ENCODE peak calls at places on chromosomes 16 and 17, in six cellular contexts. One of them, this sample, is unnamed.

GRCh38 chr16:83903739-83904138 is 4.8 kb downstream of the MLYCD start:
- DNase-seq in uterus: no peak
- DNase-seq in mucosa of descending colon: no peak
- DNase-seq in IMR-90: peak
- DNase-seq in Karpas-422: no peak
- DNase-seq in choroid plexus epithelial cell: peak
- DNase-seq in this sample: peak

GRCh38 chr16:27253526-27253930 is 15.0 kb downstream of the NSMCE1 start:
- DNase-seq in uterus: no peak
- DNase-seq in mucosa of descending colon: no peak
- DNase-seq in IMR-90: peak
- DNase-seq in Karpas-422: no peak
- DNase-seq in choroid plexus epithelial cell: peak
- DNase-seq in this sample: peak

GRCh38 chr17:42675984-42676423 is 790 bp downstream of the PLEKHH3 start:
- DNase-seq in uterus: peak
- DNase-seq in mucosa of descending colon: peak
- DNase-seq in IMR-90: peak
- DNase-seq in Karpas-422: no peak
- DNase-seq in choroid plexus epithelial cell: peak
- DNase-seq in this sample: peak

GRCh38 chr16:22328081-22328725 is 31.0 kb downstream of the POLR3E start:
- DNase-seq in uterus: no peak
- DNase-seq in mucosa of descending colon: no peak
- DNase-seq in IMR-90: no peak
- DNase-seq in Karpas-422: no peak
- DNase-seq in choroid plexus epithelial cell: no peak
- DNase-seq in this sample: no peak

GRCh38 chr16:83552193-83552592 is 255.6 kb upstream of the HSBP1 start:
- DNase-seq in uterus: no peak
- DNase-seq in mucosa of descending colon: no peak
- DNase-seq in IMR-90: peak
- DNase-seq in Karpas-422: no peak
- DNase-seq in choroid plexus epithelial cell: peak
- DNase-seq in this sample: no peak

GRCh38 chr16:65756163-65756562 is 610.3 kb upstream of the CDH5 start:
- DNase-seq in uterus: no peak
- DNase-seq in mucosa of descending colon: no peak
- DNase-seq in IMR-90: no peak
- DNase-seq in Karpas-422: no peak
- DNase-seq in choroid plexus epithelial cell: no peak
- DNase-seq in this sample: no peak

GRCh38 chr17:49687878-49688491 is 10.1 kb upstream of the SPOP start:
- DNase-seq in uterus: no peak
- DNase-seq in mucosa of descending colon: no peak
- DNase-seq in IMR-90: peak
- DNase-seq in Karpas-422: no peak
- DNase-seq in choroid plexus epithelial cell: peak
- DNase-seq in this sample: peak

GRCh38 chr17:45722161-45722560 is 62.0 kb upstream of the CRHR1 start:
- DNase-seq in uterus: no peak
- DNase-seq in mucosa of descending colon: no peak
- DNase-seq in IMR-90: peak
- DNase-seq in Karpas-422: no peak
- DNase-seq in choroid plexus epithelial cell: peak
- DNase-seq in this sample: no peak

GRCh38 chr17:4497101-4497824 is 1.4 kb upstream of the SPNS2 start:
- DNase-seq in uterus: no peak
- DNase-seq in mucosa of descending colon: no peak
- DNase-seq in IMR-90: peak
- DNase-seq in Karpas-422: no peak
- DNase-seq in choroid plexus epithelial cell: no peak
- DNase-seq in this sample: peak

GRCh38 chr16:24836836-24837235 is 8.9 kb upstream of the SLC5A11 start:
- DNase-seq in uterus: no peak
- DNase-seq in mucosa of descending colon: no peak
- DNase-seq in IMR-90: no peak
- DNase-seq in Karpas-422: no peak
- DNase-seq in choroid plexus epithelial cell: no peak
- DNase-seq in this sample: no peak

GRCh38 chr16:25060920-25061319 is 45.8 kb upstream of the ARHGAP17 start:
- DNase-seq in uterus: no peak
- DNase-seq in mucosa of descending colon: no peak
- DNase-seq in IMR-90: peak
- DNase-seq in Karpas-422: peak
- DNase-seq in choroid plexus epithelial cell: peak
- DNase-seq in this sample: no peak

GRCh38 chr16:19717781-19718623 is at the start of the genes IQCK and KNOP1:
- DNase-seq in uterus: peak
- DNase-seq in mucosa of descending colon: peak
- DNase-seq in IMR-90: peak
- DNase-seq in Karpas-422: peak
- DNase-seq in choroid plexus epithelial cell: peak
- DNase-seq in this sample: peak

GRCh38 chr17:29110372-29110757 is 67.4 kb downstream of the PIPOX start:
- DNase-seq in uterus: no peak
- DNase-seq in mucosa of descending colon: no peak
- DNase-seq in IMR-90: no peak
- DNase-seq in Karpas-422: no peak
- DNase-seq in choroid plexus epithelial cell: no peak
- DNase-seq in this sample: no peak

GRCh38 chr17:50692448-50693040 is 15.2 kb downstream of the ANKRD40 start:
- DNase-seq in uterus: no peak
- DNase-seq in mucosa of descending colon: no peak
- DNase-seq in IMR-90: no peak
- DNase-seq in Karpas-422: no peak
- DNase-seq in choroid plexus epithelial cell: no peak
- DNase-seq in this sample: no peak

GRCh38 chr16:11256657-11257130 is 690 bp upstream of the SOCS1 start:
- DNase-seq in uterus: no peak
- DNase-seq in mucosa of descending colon: peak
- DNase-seq in IMR-90: peak
- DNase-seq in Karpas-422: no peak
- DNase-seq in choroid plexus epithelial cell: peak
- DNase-seq in this sample: peak

GRCh38 chr17:81093576-81094223 is 58.7 kb downstream of the BAIAP2 start:
- DNase-seq in uterus: no peak
- DNase-seq in mucosa of descending colon: no peak
- DNase-seq in IMR-90: no peak
- DNase-seq in Karpas-422: no peak
- DNase-seq in choroid plexus epithelial cell: no peak
- DNase-seq in this sample: no peak

DNA sequence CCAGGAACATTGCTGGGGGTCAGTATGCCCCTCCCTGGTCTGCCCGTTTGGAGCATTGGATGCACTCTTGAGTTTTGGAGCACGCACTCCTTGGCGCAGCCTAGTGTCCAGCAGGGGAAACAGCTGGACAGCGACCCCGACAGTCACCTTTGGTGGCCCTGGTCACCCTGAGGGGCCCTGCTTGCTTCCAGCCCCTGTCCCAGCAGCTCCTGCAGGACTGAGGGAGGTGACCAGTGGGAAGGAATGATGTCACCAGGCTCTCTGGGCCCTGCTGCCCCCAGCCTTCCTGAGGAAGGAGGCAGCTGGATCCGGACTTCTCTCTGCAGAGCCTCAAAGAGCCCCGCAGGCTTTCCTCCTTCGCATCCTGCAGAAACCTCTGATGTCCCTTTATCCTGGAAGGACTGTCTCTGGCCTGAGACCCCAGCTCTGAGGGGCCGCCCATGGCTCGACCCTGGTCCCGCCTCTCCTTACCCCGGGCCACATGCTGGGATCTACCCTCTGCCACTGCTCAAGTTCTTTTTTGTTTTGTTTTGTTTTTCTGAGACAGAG is 11.8 kb downstream of the ZSCAN10 start:
- DNase-seq in uterus: peak
- DNase-seq in mucosa of descending colon: no peak
- DNase-seq in IMR-90: no peak
- DNase-seq in Karpas-422: peak
- DNase-seq in choroid plexus epithelial cell: no peak
- DNase-seq in this sample: no peak
- H3K4me3 ChIP-seq in uterus: no peak
- H3K4me3 ChIP-seq in mucosa of descending colon: no peak
- H3K4me3 ChIP-seq in IMR-90: no peak
- H3K4me3 ChIP-seq in Karpas-422: no peak
- H3K4me3 ChIP-seq in choroid plexus epithelial cell: no peak
- H3K4me3 ChIP-seq in this sample: no peak

GRCh38 chr17:78731904-78732303 is 50.2 kb downstream of the CYTH1 start:
- DNase-seq in uterus: no peak
- DNase-seq in mucosa of descending colon: no peak
- DNase-seq in IMR-90: no peak
- DNase-seq in Karpas-422: no peak
- DNase-seq in choroid plexus epithelial cell: no peak
- DNase-seq in this sample: no peak

GRCh38 chr17:78736526-78737079 is 45.5 kb downstream of the CYTH1 start:
- DNase-seq in uterus: peak
- DNase-seq in mucosa of descending colon: peak
- DNase-seq in IMR-90: no peak
- DNase-seq in Karpas-422: peak
- DNase-seq in choroid plexus epithelial cell: no peak
- DNase-seq in this sample: no peak

GRCh38 chr17:78735832-78736525 is 46.1 kb downstream of the CYTH1 start:
- DNase-seq in uterus: no peak
- DNase-seq in mucosa of descending colon: peak
- DNase-seq in IMR-90: no peak
- DNase-seq in Karpas-422: no peak
- DNase-seq in choroid plexus epithelial cell: no peak
- DNase-seq in this sample: no peak

GRCh38 chr17:78737332-78737731 is 44.7 kb downstream of the CYTH1 start:
- DNase-seq in uterus: no peak
- DNase-seq in mucosa of descending colon: no peak
- DNase-seq in IMR-90: peak
- DNase-seq in Karpas-422: no peak
- DNase-seq in choroid plexus epithelial cell: peak
- DNase-seq in this sample: peak

DNA sequence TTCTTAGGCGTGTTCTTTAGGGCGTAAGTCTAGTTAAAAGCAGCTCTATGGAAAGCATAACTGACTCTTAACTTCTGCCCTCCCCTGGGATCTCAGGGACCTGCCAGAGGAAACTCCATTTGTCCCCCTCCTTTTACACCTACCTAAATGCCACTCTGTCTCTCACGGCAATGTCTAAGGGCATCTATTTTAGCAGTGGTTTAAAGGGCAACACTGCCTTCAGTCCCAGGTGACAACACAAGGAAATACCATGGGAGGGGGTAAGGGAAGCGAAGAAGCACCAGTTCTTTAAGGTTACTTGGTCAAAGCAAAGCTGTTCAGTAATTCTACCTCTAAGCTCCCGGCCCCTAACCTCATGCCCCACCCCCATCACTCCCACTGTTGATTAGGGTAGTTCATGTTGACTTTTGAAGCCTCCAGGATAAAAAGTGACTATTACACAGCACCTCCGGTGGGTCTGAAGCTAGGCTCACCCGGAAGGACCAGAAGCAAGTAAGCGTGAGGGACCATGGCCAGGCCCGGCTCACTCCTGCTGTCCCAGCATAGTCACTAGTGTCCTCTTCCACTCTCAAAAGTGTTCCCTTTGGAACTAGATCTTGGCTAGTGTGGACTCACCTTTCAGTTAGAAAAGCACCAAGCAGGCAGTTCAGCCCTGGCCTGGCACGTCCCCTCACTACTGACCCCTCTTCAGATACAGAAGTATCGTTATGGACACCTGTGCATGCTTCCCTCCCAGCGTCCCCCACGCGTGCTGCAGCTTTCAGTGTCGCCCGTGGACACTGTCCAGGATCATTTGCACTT is 47.0 kb downstream of the CYTH1 start:
- DNase-seq in uterus: no peak
- DNase-seq in mucosa of descending colon: peak
- DNase-seq in IMR-90: no peak
- DNase-seq in Karpas-422: no peak
- DNase-seq in choroid plexus epithelial cell: no peak
- DNase-seq in this sample: no peak
- H3K4me3 ChIP-seq in uterus: no peak
- H3K4me3 ChIP-seq in mucosa of descending colon: no peak
- H3K4me3 ChIP-seq in IMR-90: no peak
- H3K4me3 ChIP-seq in Karpas-422: peak
- H3K4me3 ChIP-seq in choroid plexus epithelial cell: no peak
- H3K4me3 ChIP-seq in this sample: no peak

DNA sequence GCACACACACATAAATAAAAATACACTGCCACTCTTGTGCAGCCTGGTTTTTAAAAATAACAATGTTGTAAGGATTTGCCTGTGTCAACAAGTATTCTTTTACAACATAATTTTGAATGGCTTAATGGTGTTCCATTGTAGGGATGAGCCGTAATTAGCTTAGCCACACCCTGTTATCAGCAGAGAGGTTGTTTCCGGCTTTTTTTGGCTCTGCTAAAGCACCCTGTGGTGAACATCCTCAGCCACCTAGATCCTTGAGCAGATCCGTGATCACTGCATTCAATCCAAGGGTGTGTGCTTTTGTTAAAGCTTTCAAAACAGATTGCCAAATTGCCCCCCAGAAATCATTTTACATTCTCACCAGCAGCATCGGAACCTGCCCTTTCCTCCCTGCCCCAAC is 7.0 kb downstream of the KATNB1 start:
- DNase-seq in uterus: no peak
- DNase-seq in mucosa of descending colon: no peak
- DNase-seq in IMR-90: no peak
- DNase-seq in Karpas-422: no peak
- DNase-seq in choroid plexus epithelial cell: no peak
- DNase-seq in this sample: no peak
- H3K4me3 ChIP-seq in uterus: no peak
- H3K4me3 ChIP-seq in mucosa of descending colon: no peak
- H3K4me3 ChIP-seq in IMR-90: no peak
- H3K4me3 ChIP-seq in Karpas-422: no peak
- H3K4me3 ChIP-seq in choroid plexus epithelial cell: no peak
- H3K4me3 ChIP-seq in this sample: no peak

DNA sequence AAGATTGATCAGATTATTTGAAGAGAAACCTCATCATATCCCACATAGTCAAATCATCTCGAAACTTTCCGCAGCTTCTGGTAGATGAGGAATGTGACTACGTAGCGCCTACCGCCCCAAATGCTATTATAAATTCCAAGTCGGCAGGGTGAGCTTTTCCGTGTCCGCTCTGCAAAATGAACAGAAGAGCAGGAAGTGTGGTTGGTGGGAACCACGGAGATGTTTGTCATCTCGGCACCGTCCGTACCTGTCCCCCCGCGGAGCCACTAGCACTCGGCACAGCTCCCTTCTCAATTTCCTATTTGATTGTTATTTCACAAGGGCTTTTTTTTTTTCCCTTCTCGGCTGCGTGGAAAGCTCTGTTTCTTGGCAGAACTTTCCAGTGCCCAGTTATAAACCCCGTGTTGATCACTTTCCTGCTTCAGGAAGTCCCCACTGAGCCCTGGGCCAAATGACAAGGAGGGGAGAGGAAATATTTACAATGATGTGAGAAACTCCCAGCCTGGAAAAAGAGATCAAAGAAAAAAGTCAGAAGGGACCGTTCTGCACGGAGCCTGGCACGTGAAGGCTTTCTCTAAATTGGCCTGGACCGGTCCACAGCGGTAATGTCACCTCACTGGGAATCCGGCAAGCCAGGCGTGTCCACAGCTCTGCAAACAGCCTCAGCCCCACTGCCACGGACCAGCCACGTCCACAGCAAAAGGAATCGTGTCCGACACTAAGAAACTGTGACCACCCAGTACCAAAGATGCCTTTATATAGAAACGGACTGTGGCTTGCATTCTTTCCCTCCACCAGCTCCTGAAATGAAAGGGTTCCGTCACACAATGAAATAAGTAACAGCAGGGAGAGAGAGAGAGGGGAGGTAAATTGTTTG is 65.0 kb downstream of the MRM3 start:
- DNase-seq in uterus: no peak
- DNase-seq in mucosa of descending colon: no peak
- DNase-seq in IMR-90: peak
- DNase-seq in Karpas-422: no peak
- DNase-seq in choroid plexus epithelial cell: peak
- DNase-seq in this sample: no peak
- H3K4me3 ChIP-seq in uterus: no peak
- H3K4me3 ChIP-seq in mucosa of descending colon: no peak
- H3K4me3 ChIP-seq in IMR-90: no peak
- H3K4me3 ChIP-seq in Karpas-422: no peak
- H3K4me3 ChIP-seq in choroid plexus epithelial cell: peak
- H3K4me3 ChIP-seq in this sample: peak

This sample was measured in astrocyte of the spinal cord.